ENCODE peak calls at places on chromosome 6, in nine cellular contexts. O, D, J, N, H, T, Y, M and F are unnamed samples.

GRCh38 chr6:38805127-38805655 is 90.1 kb downstream of the DNAH8 start:
- DNase-seq in O (no peak), D (no peak), J (no peak), N (no peak), H (no peak), T (no peak), Y (no peak), M (no peak), F (no peak)

GRCh38 chr6:34648808-34649207 is 47.8 kb downstream of the ILRUN start:
- DNase-seq in O (no peak), D (no peak), J (no peak), N (no peak), H (no peak), T (no peak), Y (no peak), M (no peak), F (no peak)

GRCh38 chr6:134447423-134447822 is 129.5 kb upstream of the SGK1 start:
- DNase-seq in O (no peak), D (no peak), J (no peak), N (no peak), H (no peak), T (no peak), Y (no peak), M (peak), F (no peak)

GRCh38 chr6:165894228-165894825 is 231.3 kb upstream of the PDE10A start:
- DNase-seq in O (no peak), D (no peak), J (no peak), N (no peak), H (no peak), T (no peak), Y (no peak), M (no peak), F (no peak)

GRCh38 chr6:134317471-134318131 is at the start of gene SGK1:
- DNase-seq in O (no peak), D (no peak), J (no peak), N (no peak), H (no peak), T (no peak), Y (no peak), M (peak), F (no peak)

GRCh38 chr6:3468585-3468984 is 11.7 kb upstream of the SLC22A23 start:
- DNase-seq in O (no peak), D (no peak), J (no peak), N (no peak), H (no peak), T (no peak), Y (no peak), M (no peak), F (no peak)

GRCh38 chr6:145372671-145373123 is 362.6 kb downstream of the EPM2A start:
- DNase-seq in O (peak), D (no peak), J (no peak), N (no peak), H (no peak), T (peak), Y (no peak), M (peak), F (no peak)

GRCh38 chr6:73565767-73566485 is 45.1 kb upstream of the EEF1A1 start:
- DNase-seq in O (no peak), D (no peak), J (no peak), N (no peak), H (no peak), T (no peak), Y (no peak), M (no peak), F (no peak)

GRCh38 chr6:136284909-136285308 is 4.7 kb downstream of the BCLAF1 start:
- DNase-seq in O (no peak), D (no peak), J (no peak), N (no peak), H (no peak), T (no peak), Y (no peak), M (peak), F (no peak)

GRCh38 chr6:100913400-100914276 is 32.5 kb upstream of the ASCC3 start:
- DNase-seq in O (no peak), D (no peak), J (no peak), N (no peak), H (no peak), T (no peak), Y (no peak), M (no peak), F (no peak)

GRCh38 chr6:159682265-159682664 is 10.8 kb downstream of the SOD2 start:
- DNase-seq in O (no peak), D (no peak), J (no peak), N (no peak), H (no peak), T (no peak), Y (no peak), M (no peak), F (no peak)

GRCh38 chr6:32666420-32667300 is at the start of gene HLA-DQB1:
- DNase-seq in O (no peak), D (peak), J (no peak), N (no peak), H (no peak), T (peak), Y (peak), M (peak), F (no peak)

GRCh38 chr6:16275230-16275574 is 36.8 kb downstream of the GMPR start:
- DNase-seq in O (no peak), D (no peak), J (no peak), N (no peak), H (no peak), T (no peak), Y (no peak), M (no peak), F (no peak)

GRCh38 chr6:13080462-13081188 is 247.7 kb downstream of the TBC1D7 start:
- DNase-seq in O (no peak), D (no peak), J (no peak), N (no peak), H (no peak), T (no peak), Y (no peak), M (no peak), F (no peak)

GRCh38 chr6:167044696-167045095 is 45.5 kb downstream of the CEP43 start:
- DNase-seq in O (peak), D (no peak), J (no peak), N (no peak), H (no peak), T (no peak), Y (no peak), M (peak), F (no peak)

GRCh38 chr6:23305325-23305943 is 736.1 kb downstream of the HDGFL1 start:
- DNase-seq in O (no peak), D (no peak), J (no peak), N (no peak), H (no peak), T (no peak), Y (no peak), M (no peak), F (no peak)

GRCh38 chr6:56242343-56242742 is 5.0 kb downstream of the COL21A1 start:
- DNase-seq in O (no peak), D (no peak), J (no peak), N (no peak), H (no peak), T (no peak), Y (no peak), M (peak), F (no peak)

GRCh38 chr6:166415306-166415705 is 32.6 kb upstream of the MPC1 start:
- DNase-seq in O (no peak), D (no peak), J (no peak), N (no peak), H (peak), T (no peak), Y (no peak), M (no peak), F (no peak)

GRCh38 chr6:98971303-98971702 is 23.6 kb upstream of the FBXL4 start:
- DNase-seq in O (no peak), D (no peak), J (no peak), N (no peak), H (no peak), T (no peak), Y (no peak), M (no peak), F (no peak)

GRCh38 chr6:129120856-129121255 is 237.9 kb downstream of the LAMA2 start:
- DNase-seq in O (no peak), D (no peak), J (no peak), N (no peak), H (peak), T (no peak), Y (no peak), M (no peak), F (no peak)

GRCh38 chr6:37858363-37858762 is 38.8 kb downstream of the ZFAND3 start:
- DNase-seq in O (no peak), D (no peak), J (no peak), N (no peak), H (no peak), T (no peak), Y (no peak), M (no peak), F (no peak)

GRCh38 chr6:147170269-147170668 is 33.9 kb upstream of the STXBP5 start:
- DNase-seq in O (peak), D (no peak), J (no peak), N (no peak), H (no peak), T (no peak), Y (no peak), M (peak), F (no peak)

GRCh38 chr6:57254055-57254717 is 32.1 kb upstream of the RAB23 start:
- DNase-seq in O (no peak), D (no peak), J (no peak), N (no peak), H (no peak), T (no peak), Y (no peak), M (no peak), F (no peak)

GRCh38 chr6:134063966-134064445 is 11.6 kb upstream of the SLC2A12 start:
- DNase-seq in O (peak), D (peak), J (no peak), N (no peak), H (no peak), T (peak), Y (peak), M (peak), F (no peak)

GRCh38 chr6:113004691-113005270 is 657.7 kb downstream of the RFPL4B start:
- DNase-seq in O (no peak), D (no peak), J (no peak), N (no peak), H (no peak), T (no peak), Y (no peak), M (no peak), F (no peak)

GRCh38 chr6:108966236-108966635 is 118.0 kb downstream of the ARMC2 start:
- DNase-seq in O (no peak), D (no peak), J (no peak), N (no peak), H (no peak), T (no peak), Y (no peak), M (no peak), F (no peak)

GRCh38 chr6:105601541-105602174 is 198.8 kb upstream of the PREP start:
- DNase-seq in O (peak), D (peak), J (peak), N (peak), H (peak), T (peak), Y (peak), M (peak), F (no peak)

GRCh38 chr6:7784706-7785105 is 58.8 kb downstream of the BMP6 start:
- DNase-seq in O (no peak), D (no peak), J (no peak), N (no peak), H (no peak), T (peak), Y (no peak), M (no peak), F (no peak)

GRCh38 chr6:134397674-134398073 is 79.8 kb upstream of the SGK1 start:
- DNase-seq in O (no peak), D (no peak), J (no peak), N (no peak), H (no peak), T (no peak), Y (no peak), M (no peak), F (no peak)

GRCh38 chr6:14885471-14885987 is 360.3 kb upstream of the JARID2 start:
- DNase-seq in O (no peak), D (no peak), J (no peak), N (no peak), H (no peak), T (no peak), Y (no peak), M (peak), F (no peak)

GRCh38 chr6:13431861-13432465 is 55.4 kb downstream of the GFOD1 start:
- DNase-seq in O (no peak), D (no peak), J (no peak), N (no peak), H (no peak), T (peak), Y (no peak), M (no peak), F (no peak)

GRCh38 chr6:159819932-159820640 is 20.0 kb downstream of the PNLDC1 start:
- DNase-seq in O (no peak), D (no peak), J (no peak), N (no peak), H (no peak), T (no peak), Y (no peak), M (no peak), F (no peak)

GRCh38 chr6:119874381-119874780 is 524.8 kb upstream of the MAN1A1 start:
- DNase-seq in O (no peak), D (no peak), J (no peak), N (no peak), H (no peak), T (no peak), Y (no peak), M (no peak), F (no peak)

GRCh38 chr6:15751721-15752350 is 89.0 kb upstream of the DTNBP1 start:
- DNase-seq in O (no peak), D (no peak), J (no peak), N (no peak), H (no peak), T (no peak), Y (no peak), M (no peak), F (no peak)

GRCh38 chr6:27771240-27771639 is 141.0 kb downstream of the OR2B2 start:
- DNase-seq in O (no peak), D (no peak), J (no peak), N (no peak), H (no peak), T (no peak), Y (no peak), M (no peak), F (no peak)

GRCh38 chr6:129725341-129725740 is 15.4 kb upstream of the ARHGAP18 start:
- DNase-seq in O (no peak), D (no peak), J (no peak), N (no peak), H (no peak), T (no peak), Y (no peak), M (no peak), F (no peak)

GRCh38 chr6:40874495-40874894 is 164.5 kb downstream of the UNC5CL start:
- DNase-seq in O (no peak), D (no peak), J (no peak), N (no peak), H (no peak), T (no peak), Y (no peak), M (no peak), F (no peak)

GRCh38 chr6:134315189-134315588 is 2.7 kb downstream of the SGK1 start:
- DNase-seq in O (no peak), D (no peak), J (no peak), N (no peak), H (no peak), T (no peak), Y (no peak), M (no peak), F (no peak)

GRCh38 chr6:108260126-108260808 is 573 bp downstream of the SNX3 start:
- DNase-seq in O (peak), D (peak), J (peak), N (peak), H (peak), T (peak), Y (peak), M (peak), F (no peak)

DNA sequence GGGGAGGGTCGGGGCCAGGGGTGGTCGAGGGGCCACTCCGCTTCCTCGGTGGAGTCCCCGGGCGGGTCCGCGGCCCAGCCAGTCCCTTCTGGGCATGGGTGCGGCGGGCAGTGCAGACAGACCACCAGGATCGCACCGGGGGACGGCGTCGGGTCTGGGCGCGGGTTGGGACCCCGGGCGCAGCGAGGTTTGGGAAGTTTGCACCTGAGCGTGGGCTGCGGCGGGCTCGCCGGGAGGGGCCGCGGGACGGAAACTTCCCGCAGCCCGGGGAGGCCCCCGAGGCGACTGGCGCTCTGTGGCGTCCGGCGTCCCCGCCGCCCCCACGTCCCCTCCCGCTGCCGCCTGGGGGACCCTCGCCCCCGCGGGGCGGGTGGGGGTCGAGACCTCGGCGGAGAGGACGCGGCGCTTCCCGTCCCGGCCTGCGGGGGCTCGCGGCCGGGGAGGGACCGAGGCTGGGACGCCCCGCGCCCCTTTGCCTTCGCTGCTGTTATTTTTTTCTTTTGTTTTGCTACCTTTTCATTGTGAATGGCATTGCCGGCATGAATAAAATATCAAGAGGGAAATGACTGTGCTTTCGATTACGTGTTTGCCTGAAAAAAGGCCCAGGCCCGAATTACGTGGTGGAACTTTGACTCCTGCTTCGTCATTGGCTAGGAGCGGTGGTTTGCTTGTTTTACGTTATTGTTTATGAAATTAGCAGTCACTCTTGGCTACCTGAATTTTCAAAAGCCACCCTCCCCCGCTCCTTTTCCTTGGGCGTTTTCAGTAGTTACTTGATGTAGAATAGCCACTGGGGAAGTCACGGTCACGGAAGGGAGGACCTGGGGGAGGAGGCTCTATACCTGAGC is 701 bp downstream of the SNX9 start:
- DNase-seq in O (no peak), D (peak), J (peak), N (peak), H (peak), T (peak), Y (peak), M (peak), F (peak)
- TF ChIP-seq CTCF in O (no peak), D (peak), J (no peak), N (no peak), H (peak), T (no peak), Y (no peak), M (no peak), F (no peak)

GRCh38 chr6:11592289-11592906 is 54.8 kb downstream of the TMEM170B start:
- DNase-seq in O (no peak), D (no peak), J (no peak), N (no peak), H (no peak), T (no peak), Y (no peak), M (no peak), F (no peak)

GRCh38 chr6:11596640-11597237 is 59.2 kb downstream of the TMEM170B start:
- DNase-seq in O (no peak), D (no peak), J (no peak), N (no peak), H (no peak), T (no peak), Y (no peak), M (no peak), F (no peak)

GRCh38 chr6:11598687-11599086 is 61.1 kb downstream of the TMEM170B start:
- DNase-seq in O (no peak), D (no peak), J (no peak), N (no peak), H (no peak), T (no peak), Y (peak), M (no peak), F (no peak)

GRCh38 chr6:11593096-11593495 is 55.5 kb downstream of the TMEM170B start:
- DNase-seq in O (no peak), D (no peak), J (no peak), N (no peak), H (no peak), T (no peak), Y (no peak), M (no peak), F (no peak)

DNA sequence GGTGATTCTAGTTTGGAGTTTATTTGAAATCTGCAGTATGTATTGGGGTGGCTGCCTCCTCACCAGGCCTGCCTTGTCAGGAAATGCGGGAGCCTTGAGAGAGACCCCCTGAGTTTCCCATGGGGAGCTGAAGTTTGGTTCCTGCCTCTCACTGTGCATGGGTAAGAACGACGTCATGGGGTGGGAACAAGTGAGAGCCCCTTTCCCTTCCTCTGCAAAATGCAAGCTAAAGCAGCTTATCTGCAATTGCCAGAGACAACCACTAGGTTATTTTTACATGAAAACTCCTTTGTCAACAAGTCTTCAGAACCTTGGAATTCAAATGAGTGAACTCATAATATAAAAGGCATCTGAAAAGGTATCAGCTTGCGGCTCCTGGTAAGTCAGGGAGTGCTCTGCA is 58.4 kb downstream of the TMEM170B start:
- DNase-seq in O (no peak), D (no peak), J (no peak), N (no peak), H (no peak), T (peak), Y (no peak), M (no peak), F (no peak)
- TF ChIP-seq CTCF in O (peak), D (no peak), J (no peak), N (no peak), H (no peak), T (no peak), Y (no peak), M (no peak), F (peak)

DNA sequence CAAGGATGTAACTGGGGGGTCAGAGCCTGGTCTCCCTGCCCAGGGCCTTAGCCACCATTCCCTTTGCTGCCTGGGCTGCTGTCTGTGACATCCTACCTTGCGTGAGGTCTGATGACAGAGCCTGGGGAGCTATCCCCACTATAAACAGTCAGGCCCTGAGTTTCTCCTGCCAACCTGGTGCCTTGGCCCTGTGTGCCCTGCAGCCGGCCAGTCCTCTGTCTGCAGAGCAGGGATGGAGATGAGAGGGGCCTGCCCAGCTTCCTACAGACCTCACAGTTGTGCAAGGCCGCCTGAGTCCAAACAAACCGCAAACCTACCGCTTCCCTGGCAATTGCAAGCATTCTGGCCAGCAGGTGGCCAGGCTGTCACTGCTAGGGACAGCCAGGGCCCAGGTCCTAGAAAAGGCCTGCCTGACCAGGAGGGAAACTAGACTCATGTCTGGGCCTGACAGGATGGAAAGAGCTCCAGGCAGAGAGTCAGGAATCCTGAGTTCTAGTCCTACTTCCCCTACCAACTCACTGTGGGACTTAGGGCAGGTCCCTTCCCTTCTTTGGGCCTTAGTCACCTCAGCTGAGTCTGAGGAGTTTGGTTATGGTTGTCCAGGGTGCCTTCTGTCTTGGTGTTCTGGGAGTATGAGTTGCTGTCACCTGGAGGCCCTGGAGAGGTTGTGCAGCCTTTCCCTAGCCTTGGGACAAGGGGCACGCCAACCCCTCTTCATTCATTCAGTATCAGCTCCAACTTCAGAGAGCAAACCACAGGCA is 86.2 kb downstream of the VEGFA start:
- DNase-seq in O (no peak), D (peak), J (peak), N (no peak), H (no peak), T (no peak), Y (peak), M (peak), F (no peak)
- TF ChIP-seq CTCF in O (peak), D (peak), J (peak), N (peak), H (no peak), T (no peak), Y (peak), M (no peak), F (peak)

DNA sequence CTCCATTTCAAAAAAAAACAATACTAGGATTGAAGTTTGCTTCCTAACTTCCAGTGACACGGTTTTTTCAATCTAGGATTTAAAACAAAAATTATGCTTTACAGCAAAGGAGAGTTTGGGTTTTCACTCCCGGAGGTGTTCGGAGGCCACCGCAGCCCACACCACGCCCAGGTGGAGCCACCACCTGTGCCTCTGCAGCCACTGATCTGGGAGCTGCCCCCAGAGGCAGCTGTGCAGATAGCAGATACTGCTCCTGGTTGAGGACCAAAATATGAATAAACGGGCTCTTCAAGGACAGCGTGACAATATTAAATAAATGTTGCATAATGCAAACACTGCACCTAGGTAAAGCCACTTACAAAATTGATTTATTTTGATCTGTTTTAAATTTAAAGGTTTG is 30.2 kb downstream of the DLL1 start:
- DNase-seq in O (no peak), D (no peak), J (no peak), N (peak), H (no peak), T (no peak), Y (peak), M (no peak), F (no peak)
- TF ChIP-seq CTCF in O (no peak), D (no peak), J (no peak), N (no peak), H (no peak), T (no peak), Y (no peak), M (no peak), F (no peak)